ENCODE peak calls at places on chromosome 9, in four cellular contexts. One of them, this sample, is unnamed.

GRCh38 chr9:134585746-134586706 is 55.6 kb upstream of the COL5A1 start:
- DNase-seq in GM12878: no peak
- DNase-seq in HepG2: no peak
- DNase-seq in K562: no peak
- DNase-seq in this sample: no peak

GRCh38 chr9:86353591-86354047 is 591 bp downstream of the TUT7 start:
- DNase-seq in GM12878: no peak
- DNase-seq in K562: no peak
- DNase-seq in HepG2: peak
- DNase-seq in this sample: no peak

GRCh38 chr9:82410306-82410705 is 421.7 kb downstream of the SPATA31D1 start:
- DNase-seq in K562: no peak
- DNase-seq in GM12878: peak
- DNase-seq in HepG2: no peak
- DNase-seq in this sample: no peak

GRCh38 chr9:121184463-121184862 is 17.2 kb downstream of the RAB14 start:
- DNase-seq in GM12878: no peak
- DNase-seq in K562: no peak
- DNase-seq in HepG2: peak
- DNase-seq in this sample: no peak

GRCh38 chr9:23464275-23464674 is 361.8 kb downstream of the ELAVL2 start:
- DNase-seq in HepG2: no peak
- DNase-seq in K562: no peak
- DNase-seq in GM12878: no peak
- DNase-seq in this sample: no peak

GRCh38 chr9:133113928-133114351 is 7.1 kb downstream of the RALGDS start:
- DNase-seq in HepG2: no peak
- DNase-seq in K562: peak
- DNase-seq in GM12878: no peak
- DNase-seq in this sample: no peak

GRCh38 chr9:131619680-131620079 is 74.4 kb downstream of the PRRT1B start:
- DNase-seq in HepG2: no peak
- DNase-seq in K562: no peak
- DNase-seq in GM12878: no peak
- DNase-seq in this sample: no peak

GRCh38 chr9:18489861-18490260 is 15.9 kb downstream of the ADAMTSL1 start:
- DNase-seq in HepG2: no peak
- DNase-seq in GM12878: no peak
- DNase-seq in K562: no peak
- DNase-seq in this sample: no peak

GRCh38 chr9:1018121-1018520 is 32.0 kb upstream of the DMRT2 start:
- DNase-seq in K562: peak
- DNase-seq in GM12878: no peak
- DNase-seq in HepG2: peak
- DNase-seq in this sample: peak

GRCh38 chr9:20732118-20732517 is 48.1 kb downstream of the FOCAD start:
- DNase-seq in HepG2: no peak
- DNase-seq in GM12878: no peak
- DNase-seq in K562: no peak
- DNase-seq in this sample: no peak

GRCh38 chr9:76433851-76434250 is 25.1 kb upstream of the GCNT1 start:
- DNase-seq in HepG2: no peak
- DNase-seq in GM12878: no peak
- DNase-seq in K562: no peak
- DNase-seq in this sample: no peak

GRCh38 chr9:37946041-37946440 is 42.1 kb upstream of the SLC25A51 start:
- DNase-seq in GM12878: no peak
- DNase-seq in HepG2: no peak
- DNase-seq in K562: no peak
- DNase-seq in this sample: no peak

GRCh38 chr9:89425921-89426388 is 72.0 kb downstream of the SEMA4D start:
- DNase-seq in HepG2: no peak
- DNase-seq in GM12878: no peak
- DNase-seq in K562: no peak
- DNase-seq in this sample: no peak

GRCh38 chr9:85516976-85517637 is 224.6 kb downstream of the AGTPBP1 start:
- DNase-seq in K562: no peak
- DNase-seq in GM12878: no peak
- DNase-seq in HepG2: no peak
- DNase-seq in this sample: no peak

GRCh38 chr9:133861103-133861502 is 123.0 kb upstream of the SARDH start:
- DNase-seq in HepG2: no peak
- DNase-seq in GM12878: no peak
- DNase-seq in K562: no peak
- DNase-seq in this sample: no peak

GRCh38 chr9:127910613-127911205 is 6.1 kb downstream of the ST6GALNAC4 start:
- DNase-seq in HepG2: no peak
- DNase-seq in K562: no peak
- DNase-seq in GM12878: no peak
- DNase-seq in this sample: no peak

GRCh38 chr9:88400021-88400420 is 11.8 kb downstream of the SPIN1 start:
- DNase-seq in HepG2: no peak
- DNase-seq in K562: no peak
- DNase-seq in GM12878: no peak
- DNase-seq in this sample: no peak

GRCh38 chr9:108477538-108478006 is 378.2 kb downstream of the ACTL7B start:
- DNase-seq in K562: no peak
- DNase-seq in GM12878: no peak
- DNase-seq in HepG2: peak
- DNase-seq in this sample: no peak

GRCh38 chr9:35923927-35924763 is 14.9 kb downstream of the SPAAR start:
- DNase-seq in HepG2: no peak
- DNase-seq in GM12878: no peak
- DNase-seq in K562: peak
- DNase-seq in this sample: no peak

GRCh38 chr9:114405294-114406034 is 17.7 kb upstream of the AKNA start:
- DNase-seq in K562: peak
- DNase-seq in GM12878: no peak
- DNase-seq in HepG2: peak
- DNase-seq in this sample: peak

GRCh38 chr9:89759563-89759962 is 154.8 kb downstream of the GADD45G start:
- DNase-seq in HepG2: no peak
- DNase-seq in K562: no peak
- DNase-seq in GM12878: no peak
- DNase-seq in this sample: no peak

GRCh38 chr9:120436937-120437592 is 142.9 kb downstream of the CDK5RAP2 start:
- DNase-seq in K562: no peak
- DNase-seq in HepG2: no peak
- DNase-seq in GM12878: no peak
- DNase-seq in this sample: no peak

GRCh38 chr9:137168907-137169763 is 716 bp downstream of the LRRC26 start:
- DNase-seq in GM12878: no peak
- DNase-seq in K562: peak
- DNase-seq in HepG2: peak
- DNase-seq in this sample: peak

GRCh38 chr9:33818167-33818831 is 1.3 kb downstream of the UBE2R2 start:
- DNase-seq in GM12878: no peak
- DNase-seq in K562: no peak
- DNase-seq in HepG2: peak
- DNase-seq in this sample: no peak

DNA sequence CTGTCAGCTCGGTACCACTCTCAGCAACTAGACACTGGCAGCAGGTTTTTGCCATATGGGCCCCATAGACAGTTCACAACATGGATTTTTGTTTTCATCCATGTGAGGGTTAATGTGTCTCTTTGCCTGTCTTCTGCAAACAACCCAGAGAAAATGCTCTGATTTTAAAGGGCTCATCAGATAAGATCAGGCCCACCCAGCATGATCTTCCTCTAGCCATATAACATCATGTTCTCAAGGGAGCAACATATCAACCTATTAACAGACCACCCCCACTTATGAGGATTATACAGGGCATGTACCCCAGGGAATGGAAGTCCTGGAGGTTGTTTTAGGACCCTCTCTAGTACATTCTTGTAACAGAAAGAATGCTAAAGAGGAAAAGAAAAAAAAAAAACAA is 1015.0 kb downstream of the TLE4 start:
- DNase-seq in HepG2: no peak
- DNase-seq in GM12878: no peak
- DNase-seq in K562: no peak
- DNase-seq in this sample: no peak
- TF ChIP-seq ESRRA in HepG2: no peak
- TF ChIP-seq ESRRA in GM12878: no peak
- TF ChIP-seq ESRRA in K562: no peak
- TF ChIP-seq ESRRA in this sample: no peak

GRCh38 chr9:110765926-110766325 is 97.3 kb downstream of the MUSK start:
- DNase-seq in GM12878: no peak
- DNase-seq in HepG2: no peak
- DNase-seq in K562: no peak
- DNase-seq in this sample: no peak

GRCh38 chr9:110762783-110763182 is 94.2 kb downstream of the MUSK start:
- DNase-seq in K562: no peak
- DNase-seq in HepG2: no peak
- DNase-seq in GM12878: no peak
- DNase-seq in this sample: no peak

GRCh38 chr9:110767559-110768063 is 99.0 kb downstream of the MUSK start:
- DNase-seq in GM12878: no peak
- DNase-seq in K562: no peak
- DNase-seq in HepG2: no peak
- DNase-seq in this sample: no peak

GRCh38 chr9:110763568-110763967 is 95.0 kb downstream of the MUSK start:
- DNase-seq in GM12878: no peak
- DNase-seq in K562: no peak
- DNase-seq in HepG2: no peak
- DNase-seq in this sample: no peak

GRCh38 chr9:110764006-110764405 is 95.4 kb downstream of the MUSK start:
- DNase-seq in GM12878: no peak
- DNase-seq in HepG2: no peak
- DNase-seq in K562: no peak
- DNase-seq in this sample: no peak
- TF ChIP-seq CREB1 in GM12878: no peak
- TF ChIP-seq CREB1 in HepG2: no peak
- TF ChIP-seq CREB1 in K562: no peak
- TF ChIP-seq CREB1 in this sample: no peak

DNA sequence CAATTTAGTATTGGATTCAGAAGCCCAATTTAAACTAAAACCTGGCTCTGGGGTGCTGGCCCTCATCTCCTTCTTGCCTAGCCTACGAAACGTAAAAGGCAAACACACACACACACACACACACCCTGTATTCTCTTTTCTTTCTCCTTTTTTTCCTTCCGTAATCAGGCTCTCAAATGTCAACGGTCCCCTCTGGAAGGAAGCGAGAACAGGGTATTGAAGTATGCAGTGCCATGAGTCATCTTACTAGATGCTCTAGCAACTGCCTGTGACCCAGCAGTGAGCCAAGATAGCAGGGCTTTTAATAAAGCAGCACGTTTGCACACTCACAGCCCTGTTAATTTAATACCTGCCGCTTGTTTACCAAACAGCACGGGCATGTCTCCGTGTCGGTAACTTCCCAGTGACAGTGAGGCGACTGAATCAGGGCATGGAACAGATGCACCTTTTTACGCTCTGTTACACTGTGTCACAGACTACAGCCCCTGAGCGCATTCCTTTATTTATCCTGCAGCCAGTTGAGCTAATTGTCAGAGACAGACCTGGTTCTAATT is 243.8 kb downstream of the BNC2 start:
- DNase-seq in HepG2: no peak
- DNase-seq in K562: no peak
- DNase-seq in GM12878: no peak
- DNase-seq in this sample: no peak
- TF ChIP-seq ESRRA in HepG2: no peak
- TF ChIP-seq ESRRA in K562: no peak
- TF ChIP-seq ESRRA in GM12878: no peak
- TF ChIP-seq ESRRA in this sample: no peak

GRCh38 chr9:98235126-98235525 is 20.3 kb downstream of the TBC1D2 start:
- DNase-seq in GM12878: no peak
- DNase-seq in K562: no peak
- DNase-seq in HepG2: no peak
- DNase-seq in this sample: no peak

GRCh38 chr9:98240475-98240874 is 15.0 kb downstream of the TBC1D2 start:
- DNase-seq in HepG2: no peak
- DNase-seq in K562: peak
- DNase-seq in GM12878: no peak
- DNase-seq in this sample: no peak

GRCh38 chr9:98232926-98233325 is 22.5 kb downstream of the TBC1D2 start:
- DNase-seq in K562: no peak
- DNase-seq in HepG2: no peak
- DNase-seq in GM12878: no peak
- DNase-seq in this sample: no peak

GRCh38 chr9:98234231-98234825 is 21.1 kb downstream of the TBC1D2 start:
- DNase-seq in HepG2: no peak
- DNase-seq in GM12878: no peak
- DNase-seq in K562: no peak
- DNase-seq in this sample: peak

GRCh38 chr9:98236881-98237487 is 18.5 kb downstream of the TBC1D2 start:
- DNase-seq in K562: no peak
- DNase-seq in HepG2: no peak
- DNase-seq in GM12878: no peak
- DNase-seq in this sample: no peak
- TF ChIP-seq CREB1 in K562: no peak
- TF ChIP-seq CREB1 in HepG2: no peak
- TF ChIP-seq CREB1 in GM12878: no peak
- TF ChIP-seq CREB1 in this sample: no peak

GRCh38 chr9:14498824-14499223 is 184.9 kb upstream of the NFIB start:
- DNase-seq in K562: no peak
- DNase-seq in GM12878: no peak
- DNase-seq in HepG2: no peak
- DNase-seq in this sample: no peak
- TF ChIP-seq ESRRA in K562: no peak
- TF ChIP-seq ESRRA in GM12878: no peak
- TF ChIP-seq ESRRA in HepG2: no peak
- TF ChIP-seq ESRRA in this sample: no peak

DNA sequence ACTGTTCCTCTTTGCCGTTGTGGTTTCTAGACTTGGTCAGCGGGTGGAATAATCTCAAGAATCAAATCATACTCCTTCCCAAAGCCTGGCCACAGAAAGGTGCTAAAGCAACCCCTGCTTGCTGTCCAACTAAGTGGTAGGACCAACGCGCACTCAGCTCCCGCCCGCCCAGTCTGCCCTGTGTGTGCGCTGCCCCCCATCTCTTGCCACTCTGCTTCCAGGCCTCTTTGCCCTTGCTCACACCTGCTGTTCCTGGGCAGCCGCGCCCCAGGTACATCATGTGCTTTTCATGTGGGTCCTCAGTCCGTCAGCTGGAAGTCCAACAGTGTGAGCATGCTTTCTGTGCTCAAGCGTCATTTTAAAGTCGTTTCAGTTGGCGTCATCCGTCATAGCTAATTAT is 65.5 kb downstream of the SYK start:
- DNase-seq in HepG2: no peak
- DNase-seq in K562: no peak
- DNase-seq in GM12878: no peak
- DNase-seq in this sample: no peak
- TF ChIP-seq CREB1 in HepG2: no peak
- TF ChIP-seq CREB1 in K562: no peak
- TF ChIP-seq CREB1 in GM12878: no peak
- TF ChIP-seq CREB1 in this sample: no peak